ENCODE peak calls at places on chromosomes 13 and 19, in eight cellular contexts. One of them, this sample, is unnamed.
A peak's percentile ranks its signal among the peaks of the same experiment; 100 is the strongest.

GRCh38 chr19:10690351-10690781 is 10.9 kb upstream of the QTRT1 start:
- DNase-seq in G401: peak; percentile 45
- DNase-seq in dorsolateral prefrontal cortex: no peak
- DNase-seq in fibroblast of pulmonary artery: peak; percentile 77
- DNase-seq in EL: peak; percentile 60
- DNase-seq in AG09309: peak; percentile 38
- DNase-seq in stimulated activated CD4-positive, alpha-beta T cell treated with anti-CD3 and anti-CD28 coated beads, Interleukin-4, amount 100 ng/mL, for 48 hours: no peak
- DNase-seq in ACHN: no peak
- DNase-seq in this sample: no peak

GRCh38 chr19:30390356-30390988 is 18.3 kb downstream of the ZNF536 start:
- DNase-seq in G401: peak; percentile 40
- DNase-seq in dorsolateral prefrontal cortex: no peak
- DNase-seq in fibroblast of pulmonary artery: no peak
- DNase-seq in EL: no peak
- DNase-seq in AG09309: no peak
- DNase-seq in stimulated activated CD4-positive, alpha-beta T cell treated with anti-CD3 and anti-CD28 coated beads, Interleukin-4, amount 100 ng/mL, for 48 hours: no peak
- DNase-seq in ACHN: no peak
- DNase-seq in this sample: no peak

GRCh38 chr19:18659281-18660050 is 22.6 kb downstream of the KLHL26 start:
- DNase-seq in G401: no peak
- DNase-seq in dorsolateral prefrontal cortex: no peak
- DNase-seq in fibroblast of pulmonary artery: peak; percentile 43
- DNase-seq in EL: no peak
- DNase-seq in AG09309: no peak
- DNase-seq in stimulated activated CD4-positive, alpha-beta T cell treated with anti-CD3 and anti-CD28 coated beads, Interleukin-4, amount 100 ng/mL, for 48 hours: no peak
- DNase-seq in ACHN: no peak
- DNase-seq in this sample: no peak

GRCh38 chr19:5321851-5322681 is 18.5 kb downstream of the PTPRS start:
- DNase-seq in G401: peak; percentile 27
- DNase-seq in dorsolateral prefrontal cortex: no peak
- DNase-seq in fibroblast of pulmonary artery: no peak
- DNase-seq in EL: peak; percentile 14
- DNase-seq in AG09309: no peak
- DNase-seq in stimulated activated CD4-positive, alpha-beta T cell treated with anti-CD3 and anti-CD28 coated beads, Interleukin-4, amount 100 ng/mL, for 48 hours: no peak
- DNase-seq in ACHN: no peak
- DNase-seq in this sample: no peak

GRCh38 chr13:36158606-36159005 is 27.4 kb upstream of the DCLK1 start:
- DNase-seq in G401: no peak
- DNase-seq in dorsolateral prefrontal cortex: no peak
- DNase-seq in fibroblast of pulmonary artery: no peak
- DNase-seq in EL: no peak
- DNase-seq in AG09309: no peak
- DNase-seq in stimulated activated CD4-positive, alpha-beta T cell treated with anti-CD3 and anti-CD28 coated beads, Interleukin-4, amount 100 ng/mL, for 48 hours: no peak
- DNase-seq in ACHN: no peak
- DNase-seq in this sample: no peak

GRCh38 chr19:1478934-1479707 is at the start of gene C19orf25:
- DNase-seq in G401: peak; percentile 94
- DNase-seq in dorsolateral prefrontal cortex: peak; percentile 91
- DNase-seq in fibroblast of pulmonary artery: peak; percentile 94
- DNase-seq in EL: peak; percentile 94
- DNase-seq in AG09309: peak; percentile 39
- DNase-seq in stimulated activated CD4-positive, alpha-beta T cell treated with anti-CD3 and anti-CD28 coated beads, Interleukin-4, amount 100 ng/mL, for 48 hours: peak; percentile 90
- DNase-seq in ACHN: peak; percentile 93
- DNase-seq in this sample: peak; percentile 49

GRCh38 chr13:31322025-31322424 is 122.2 kb downstream of the B3GLCT start:
- DNase-seq in G401: no peak
- DNase-seq in dorsolateral prefrontal cortex: no peak
- DNase-seq in fibroblast of pulmonary artery: peak; percentile 89
- DNase-seq in EL: no peak
- DNase-seq in AG09309: no peak
- DNase-seq in stimulated activated CD4-positive, alpha-beta T cell treated with anti-CD3 and anti-CD28 coated beads, Interleukin-4, amount 100 ng/mL, for 48 hours: no peak
- DNase-seq in ACHN: no peak
- DNase-seq in this sample: no peak

GRCh38 chr19:4234142-4234861 is 5.0 kb downstream of the EBI3 start:
- DNase-seq in G401: no peak
- DNase-seq in dorsolateral prefrontal cortex: no peak
- DNase-seq in fibroblast of pulmonary artery: no peak
- DNase-seq in EL: no peak
- DNase-seq in AG09309: no peak
- DNase-seq in stimulated activated CD4-positive, alpha-beta T cell treated with anti-CD3 and anti-CD28 coated beads, Interleukin-4, amount 100 ng/mL, for 48 hours: no peak
- DNase-seq in ACHN: no peak
- DNase-seq in this sample: no peak

GRCh38 chr19:11657307-11657706 is 60.0 kb downstream of the ZNF627 start:
- DNase-seq in G401: peak; percentile 29
- DNase-seq in dorsolateral prefrontal cortex: no peak
- DNase-seq in fibroblast of pulmonary artery: no peak
- DNase-seq in EL: no peak
- DNase-seq in AG09309: no peak
- DNase-seq in stimulated activated CD4-positive, alpha-beta T cell treated with anti-CD3 and anti-CD28 coated beads, Interleukin-4, amount 100 ng/mL, for 48 hours: no peak
- DNase-seq in ACHN: no peak
- DNase-seq in this sample: no peak

GRCh38 chr13:44352671-44353070 is 21.0 kb upstream of the SERP2 start:
- DNase-seq in G401: no peak
- DNase-seq in dorsolateral prefrontal cortex: no peak
- DNase-seq in fibroblast of pulmonary artery: no peak
- DNase-seq in EL: no peak
- DNase-seq in AG09309: no peak
- DNase-seq in stimulated activated CD4-positive, alpha-beta T cell treated with anti-CD3 and anti-CD28 coated beads, Interleukin-4, amount 100 ng/mL, for 48 hours: no peak
- DNase-seq in ACHN: no peak
- DNase-seq in this sample: no peak

GRCh38 chr19:47701717-47702552 is 11.3 kb upstream of the EHD2 start:
- DNase-seq in G401: no peak
- DNase-seq in dorsolateral prefrontal cortex: no peak
- DNase-seq in fibroblast of pulmonary artery: no peak
- DNase-seq in EL: no peak
- DNase-seq in AG09309: no peak
- DNase-seq in stimulated activated CD4-positive, alpha-beta T cell treated with anti-CD3 and anti-CD28 coated beads, Interleukin-4, amount 100 ng/mL, for 48 hours: no peak
- DNase-seq in ACHN: no peak
- DNase-seq in this sample: no peak

GRCh38 chr13:113209336-113209879 is at the start of gene CUL4A:
- DNase-seq in G401: peak; percentile 70
- DNase-seq in dorsolateral prefrontal cortex: peak; percentile 53
- DNase-seq in fibroblast of pulmonary artery: peak; percentile 64
- DNase-seq in EL: peak; percentile 85
- DNase-seq in AG09309: no peak
- DNase-seq in stimulated activated CD4-positive, alpha-beta T cell treated with anti-CD3 and anti-CD28 coated beads, Interleukin-4, amount 100 ng/mL, for 48 hours: peak; percentile 69
- DNase-seq in ACHN: peak; percentile 71
- DNase-seq in this sample: no peak

GRCh38 chr19:1295169-1296012 is 9.7 kb downstream of the EFNA2 start:
- DNase-seq in G401: no peak
- DNase-seq in dorsolateral prefrontal cortex: no peak
- DNase-seq in fibroblast of pulmonary artery: no peak
- DNase-seq in EL: no peak
- DNase-seq in AG09309: no peak
- DNase-seq in stimulated activated CD4-positive, alpha-beta T cell treated with anti-CD3 and anti-CD28 coated beads, Interleukin-4, amount 100 ng/mL, for 48 hours: peak; percentile 67
- DNase-seq in ACHN: no peak
- DNase-seq in this sample: no peak

GRCh38 chr13:21330126-21330861 is 128.8 kb downstream of the ZDHHC20 start:
- DNase-seq in G401: no peak
- DNase-seq in dorsolateral prefrontal cortex: no peak
- DNase-seq in fibroblast of pulmonary artery: no peak
- DNase-seq in EL: no peak
- DNase-seq in AG09309: no peak
- DNase-seq in stimulated activated CD4-positive, alpha-beta T cell treated with anti-CD3 and anti-CD28 coated beads, Interleukin-4, amount 100 ng/mL, for 48 hours: no peak
- DNase-seq in ACHN: no peak
- DNase-seq in this sample: peak; percentile 0

This sample was measured in AG04449.